ENCODE peak calls at places on chromosome 7, in ten cellular contexts. S is upper lobe of right lung, N is cardiac muscle cell, Y is sigmoid colon, Z is IMR-90, P is fibroblast of lung, I is HL-60, V is spleen, Q is Peyer's patch, T is lower lobe of right lung. K is an unnamed sample.

GRCh38 chr7:76220185-76221057 is 18.7 kb downstream of the SRRM3 start:
- DNase-seq in S (no peak), N (peak; percentile 28), Y (no peak), Z (peak; percentile 30), P (peak; percentile 61), I (no peak), V (no peak), Q (no peak), T (no peak), K (no peak)

GRCh38 chr7:47255007-47255406 is 326.9 kb downstream of the TNS3 start:
- DNase-seq in S (no peak), N (no peak), Y (no peak), Z (no peak), P (no peak), I (no peak), V (no peak), Q (no peak), T (no peak), K (no peak)

GRCh38 chr7:134660242-134660785 is 13.7 kb downstream of the BPGM start:
- DNase-seq in S (no peak), N (no peak), Y (no peak), Z (peak; percentile 37), P (peak; percentile 52), I (no peak), V (no peak), Q (no peak), T (no peak), K (no peak)

GRCh38 chr7:128322040-128322643 is 21.6 kb downstream of the RBM28 start:
- DNase-seq in S (no peak), N (peak; percentile 25), Y (no peak), Z (peak; percentile 54), P (peak; percentile 51), I (no peak), V (no peak), Q (no peak), T (no peak), K (no peak)

GRCh38 chr7:131774419-131775220 is 218.2 kb upstream of the PODXL start:
- DNase-seq in S (no peak), N (no peak), Y (no peak), Z (no peak), P (peak; percentile 2), I (no peak), V (no peak), Q (no peak), T (no peak), K (no peak)

GRCh38 chr7:131249003-131249402 is 78.7 kb upstream of the MKLN1 start:
- DNase-seq in S (peak; percentile 70), N (no peak), Y (peak; percentile 89), Z (peak; percentile 99), P (peak; percentile 98), I (no peak), V (no peak), Q (no peak), T (peak; percentile 54), K (peak; percentile 88)

GRCh38 chr7:140557069-140557468 is 77.8 kb upstream of the MKRN1 start:
- DNase-seq in S (no peak), N (no peak), Y (no peak), Z (no peak), P (no peak), I (no peak), V (peak; percentile 16), Q (no peak), T (no peak), K (no peak)

GRCh38 chr7:76296743-76297740 is 5.4 kb upstream of the HSPB1 start:
- DNase-seq in S (peak; percentile 83), N (no peak), Y (peak; percentile 89), Z (peak; percentile 93), P (peak; percentile 89), I (no peak), V (no peak), Q (peak; percentile 84), T (peak; percentile 79), K (peak; percentile 86)

GRCh38 chr7:142632291-142633134 is 116.8 kb upstream of the PRSS1 start:
- DNase-seq in S (no peak), N (peak; percentile 76), Y (no peak), Z (peak; percentile 60), P (peak; percentile 45), I (no peak), V (peak; percentile 81), Q (peak; percentile 57), T (peak; percentile 51), K (no peak)

GRCh38 chr7:101947899-101948298 is 130.5 kb downstream of the CUX1 start:
- DNase-seq in S (no peak), N (peak; percentile 80), Y (peak; percentile 90), Z (no peak), P (peak; percentile 67), I (no peak), V (no peak), Q (no peak), T (no peak), K (no peak)

GRCh38 chr7:26062240-26062603 is 89.8 kb upstream of the NFE2L3 start:
- DNase-seq in S (no peak), N (no peak), Y (no peak), Z (no peak), P (no peak), I (no peak), V (no peak), Q (no peak), T (no peak), K (no peak)

GRCh38 chr7:7148799-7149481 is 33.4 kb upstream of the C1GALT1 start:
- DNase-seq in S (peak; percentile 73), N (peak; percentile 75), Y (no peak), Z (no peak), P (peak; percentile 10), I (no peak), V (no peak), Q (no peak), T (peak; percentile 75), K (no peak)

GRCh38 chr7:1526271-1526754 is 4.2 kb upstream of the MAFK start:
- DNase-seq in S (no peak), N (no peak), Y (no peak), Z (no peak), P (no peak), I (peak; percentile 93), V (no peak), Q (peak; percentile 29), T (no peak), K (no peak)

GRCh38 chr7:115024276-115024675 is 102.4 kb downstream of the MDFIC start:
- DNase-seq in S (no peak), N (no peak), Y (no peak), Z (no peak), P (no peak), I (no peak), V (no peak), Q (no peak), T (no peak), K (no peak)

GRCh38 chr7:116571552-116571951 is 46.7 kb downstream of the CAV1 start:
- DNase-seq in S (no peak), N (no peak), Y (no peak), Z (no peak), P (no peak), I (no peak), V (no peak), Q (no peak), T (no peak), K (no peak)

DNA sequence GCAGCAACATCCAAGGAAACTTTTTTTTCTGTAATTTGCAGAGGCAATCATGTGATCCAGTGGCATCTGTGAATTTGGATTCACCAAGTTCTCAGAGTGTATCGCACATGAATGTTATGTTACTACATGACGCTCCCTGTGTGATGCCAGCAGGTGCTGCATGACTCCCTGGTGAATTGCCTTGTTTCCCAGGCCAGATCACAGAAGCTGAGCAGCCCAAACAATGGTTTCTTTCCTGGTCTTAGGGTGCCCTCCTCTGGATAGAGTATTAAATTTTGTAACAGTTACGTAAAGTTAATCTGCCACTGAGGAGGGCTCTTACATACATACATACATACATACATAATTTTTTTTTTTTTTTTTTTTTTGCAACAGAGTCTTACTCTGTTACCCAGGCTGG is 3.6 kb downstream of the ZSCAN21 start:
- DNase-seq in S (no peak), N (peak; percentile 35), Y (peak; percentile 70), Z (peak; percentile 86), P (peak; percentile 57), I (peak; percentile 69), V (no peak), Q (no peak), T (no peak), K (no peak)
- TF ChIP-seq CTCF in S (peak; percentile 34), N (peak; percentile 22), Y (no peak), Z (peak; percentile 58), P (peak; percentile 11), I (no peak), V (no peak), Q (peak; percentile 76), T (no peak), K (no peak)

GRCh38 chr7:22565315-22565811 is 65.4 kb upstream of the STEAP1B start:
- DNase-seq in S (no peak), N (peak; percentile 23), Y (no peak), Z (peak; percentile 74), P (peak; percentile 94), I (no peak), V (no peak), Q (no peak), T (no peak), K (no peak)
- H3K4me3 ChIP-seq in S (no peak overlapping the region), N (no peak overlapping the region), Y (no peak overlapping the region), Z (no peak overlapping the region), P (no peak overlapping the region), I (no peak overlapping the region), V (no peak overlapping the region), Q (no peak overlapping the region), T (no peak overlapping the region), K (no peak overlapping the region)

GRCh38 chr7:31562002-31562401 is 48.1 kb downstream of the ITPRID1 start:
- DNase-seq in S (no peak), N (no peak), Y (no peak), Z (no peak), P (no peak), I (no peak), V (no peak), Q (no peak), T (no peak), K (no peak)
- H3K27ac ChIP-seq in S (no peak overlapping the region), N (no peak overlapping the region), Y (no peak overlapping the region), Z (no peak overlapping the region), P (no peak overlapping the region), I (no peak overlapping the region), V (no peak overlapping the region), Q (no peak overlapping the region), T (no peak overlapping the region), K (no peak overlapping the region)

DNA sequence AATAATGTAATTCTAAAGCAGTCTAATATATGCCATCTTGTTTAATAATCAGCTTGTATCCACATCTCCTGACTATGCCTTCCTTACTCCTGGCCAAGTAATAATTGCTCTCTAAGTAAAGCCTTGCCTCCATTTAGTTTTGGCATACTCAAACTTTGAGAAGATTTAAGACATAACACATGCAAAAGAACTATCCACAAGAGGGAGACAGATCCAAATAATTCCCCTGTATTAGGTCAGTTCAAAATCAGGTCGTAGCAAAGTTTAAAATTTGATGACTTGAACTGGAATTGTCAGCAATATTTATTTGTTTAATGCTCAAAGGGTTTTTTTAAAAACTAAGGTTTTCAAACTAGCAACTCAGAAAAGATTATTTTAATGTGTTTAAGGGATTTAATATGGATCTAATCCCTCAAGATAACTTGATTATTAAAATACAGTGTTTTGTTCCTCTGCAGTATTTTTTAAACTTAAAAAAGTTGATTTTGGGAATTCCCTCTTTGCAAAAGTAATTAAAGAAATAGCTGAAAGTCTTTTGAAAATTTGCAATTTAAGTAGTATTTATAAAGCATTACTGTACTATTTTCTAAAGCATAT is 95.3 kb downstream of the HDAC9 start:
- DNase-seq in S (no peak), N (peak; percentile 24), Y (no peak), Z (peak; percentile 67), P (peak; percentile 52), I (no peak), V (no peak), Q (no peak), T (no peak), K (no peak)
- TF ChIP-seq CTCF in S (peak; percentile 54), N (peak; percentile 71), Y (peak; percentile 43), Z (peak; percentile 68), P (peak; percentile 52), I (peak; percentile 8), V (peak; percentile 43), Q (peak; percentile 46), T (peak; percentile 49), K (no peak)

GRCh38 chr7:27175005-27175625 is 995 bp upstream of the HOXA10 start:
- DNase-seq in S (peak; percentile 52), N (no peak), Y (peak; percentile 87), Z (no peak), P (no peak), I (no peak), V (peak; percentile 34), Q (no peak), T (no peak), K (no peak)
- H3K4me3 ChIP-seq in S (no peak overlapping the region), N (no peak overlapping the region), Y (peak overlapping the region; percentile 80), Z (no peak overlapping the region), P (no peak overlapping the region), I (no peak overlapping the region), V (no peak overlapping the region), Q (peak overlapping the region; percentile 81), T (no peak overlapping the region), K (no peak overlapping the region)